ENCODE peak calls at places on chromosomes 16 and 17, in eight cellular contexts. D, F, R, S, U, T, J and X are unnamed samples.

GRCh38 chr17:72572604-72573491 is 452.0 kb downstream of the SOX9 start:
- DNase-seq in D (no peak), F (no peak), R (no peak), S (no peak), U (no peak), T (no peak), J (no peak), X (no peak)

GRCh38 chr17:17880577-17881196 is 43.9 kb upstream of the SREBF1 start:
- DNase-seq in D (no peak), F (no peak), R (no peak), S (no peak), U (no peak), T (no peak), J (no peak), X (no peak)

GRCh38 chr16:12348733-12349704 is 372.5 kb downstream of the SNX29 start:
- DNase-seq in D (no peak), F (no peak), R (no peak), S (no peak), U (no peak), T (no peak), J (no peak), X (no peak)

GRCh38 chr17:37676115-37676925 is 33.1 kb upstream of the DDX52 start:
- DNase-seq in D (no peak), F (no peak), R (no peak), S (peak), U (no peak), T (no peak), J (no peak), X (no peak)

GRCh38 chr17:17628388-17629008 is 37.0 kb upstream of the PEMT start:
- DNase-seq in D (peak), F (peak), R (no peak), S (no peak), U (peak), T (peak), J (no peak), X (no peak)

GRCh38 chr17:929547-929946 is 50.0 kb downstream of the NXN start:
- DNase-seq in D (no peak), F (no peak), R (no peak), S (no peak), U (no peak), T (no peak), J (no peak), X (no peak)

GRCh38 chr17:34254146-34254545 is 939 bp upstream of the CCL2 start:
- DNase-seq in D (no peak), F (no peak), R (no peak), S (no peak), U (no peak), T (no peak), J (peak), X (no peak)

GRCh38 chr16:49542391-49542891 is 168.8 kb downstream of the C16orf78 start:
- DNase-seq in D (no peak), F (no peak), R (no peak), S (no peak), U (no peak), T (no peak), J (no peak), X (no peak)

GRCh38 chr16:19885456-19886060 is 910 bp upstream of the GPRC5B start:
- DNase-seq in D (peak), F (no peak), R (no peak), S (no peak), U (no peak), T (no peak), J (no peak), X (no peak)

GRCh38 chr17:73165616-73166404 is 1.0 kb downstream of the SSTR2 start:
- DNase-seq in D (no peak), F (no peak), R (no peak), S (no peak), U (peak), T (no peak), J (no peak), X (no peak)

GRCh38 chr16:66154801-66155200 is 211.7 kb upstream of the CDH5 start:
- DNase-seq in D (no peak), F (no peak), R (no peak), S (no peak), U (no peak), T (no peak), J (no peak), X (no peak)

GRCh38 chr17:47888293-47888692 is 7.7 kb upstream of the SP2 start:
- DNase-seq in D (no peak), F (no peak), R (no peak), S (no peak), U (no peak), T (no peak), J (no peak), X (no peak)

GRCh38 chr17:55609737-55610201 is 98.5 kb upstream of the SMIM36 start:
- DNase-seq in D (no peak), F (no peak), R (no peak), S (no peak), U (no peak), T (no peak), J (peak), X (no peak)

GRCh38 chr16:57530104-57530522 is 6.3 kb downstream of the CCDC102A start:
- DNase-seq in D (peak), F (peak), R (peak), S (peak), U (peak), T (peak), J (no peak), X (peak)

GRCh38 chr16:4372578-4373355 is 1.1 kb downstream of the VASN start:
- DNase-seq in D (no peak), F (no peak), R (no peak), S (peak), U (no peak), T (no peak), J (peak), X (no peak)